ENCODE peak calls at places on chromosome 18, in ten cellular contexts. One of them, this sample, is unnamed.

GRCh38 chr18:50757358-50757757 is 62.5 kb downstream of the MRO start:
- DNase-seq in naive B cell: no peak
- DNase-seq in ureter: peak
- DNase-seq in globus pallidus: no peak
- DNase-seq in endothelial cell: no peak
- DNase-seq in CD4-positive, alpha-beta T cell: no peak
- DNase-seq in lower lobe of right lung: no peak
- DNase-seq in stimulated activated CD4-positive, alpha-beta T cell treated with anti-CD3 and anti-CD28 coated beads, Interleukin-2, amount 100 ng/mL, for 24 hours: no peak
- DNase-seq in dermis blood vessel endothelial cell: no peak
- DNase-seq in pons: no peak
- DNase-seq in this sample: no peak

GRCh38 chr18:33560686-33561370 is 17.2 kb upstream of the ASXL3 start:
- DNase-seq in globus pallidus: no peak
- DNase-seq in pons: no peak
- DNase-seq in dermis blood vessel endothelial cell: no peak
- DNase-seq in CD4-positive, alpha-beta T cell: no peak
- DNase-seq in lower lobe of right lung: no peak
- DNase-seq in stimulated activated CD4-positive, alpha-beta T cell treated with anti-CD3 and anti-CD28 coated beads, Interleukin-2, amount 100 ng/mL, for 24 hours: no peak
- DNase-seq in endothelial cell: no peak
- DNase-seq in naive B cell: no peak
- DNase-seq in ureter: no peak
- DNase-seq in this sample: no peak

GRCh38 chr18:11761553-11761952 is 72.5 kb downstream of the GNAL start:
- DNase-seq in CD4-positive, alpha-beta T cell: no peak
- DNase-seq in pons: no peak
- DNase-seq in stimulated activated CD4-positive, alpha-beta T cell treated with anti-CD3 and anti-CD28 coated beads, Interleukin-2, amount 100 ng/mL, for 24 hours: no peak
- DNase-seq in globus pallidus: no peak
- DNase-seq in ureter: no peak
- DNase-seq in naive B cell: no peak
- DNase-seq in lower lobe of right lung: no peak
- DNase-seq in endothelial cell: no peak
- DNase-seq in dermis blood vessel endothelial cell: no peak
- DNase-seq in this sample: no peak

GRCh38 chr18:61980355-61980754 is 87.5 kb upstream of the RNF152 start:
- DNase-seq in pons: no peak
- DNase-seq in stimulated activated CD4-positive, alpha-beta T cell treated with anti-CD3 and anti-CD28 coated beads, Interleukin-2, amount 100 ng/mL, for 24 hours: no peak
- DNase-seq in dermis blood vessel endothelial cell: no peak
- DNase-seq in globus pallidus: no peak
- DNase-seq in CD4-positive, alpha-beta T cell: no peak
- DNase-seq in lower lobe of right lung: no peak
- DNase-seq in ureter: no peak
- DNase-seq in endothelial cell: no peak
- DNase-seq in naive B cell: no peak
- DNase-seq in this sample: no peak

GRCh38 chr18:43805646-43806194 is 528.4 kb upstream of the SYT4 start:
- DNase-seq in globus pallidus: no peak
- DNase-seq in endothelial cell: no peak
- DNase-seq in pons: no peak
- DNase-seq in ureter: no peak
- DNase-seq in dermis blood vessel endothelial cell: no peak
- DNase-seq in lower lobe of right lung: peak
- DNase-seq in stimulated activated CD4-positive, alpha-beta T cell treated with anti-CD3 and anti-CD28 coated beads, Interleukin-2, amount 100 ng/mL, for 24 hours: no peak
- DNase-seq in naive B cell: no peak
- DNase-seq in CD4-positive, alpha-beta T cell: no peak
- DNase-seq in this sample: no peak

GRCh38 chr18:37298816-37299215 is 266.8 kb downstream of the CELF4 start:
- DNase-seq in CD4-positive, alpha-beta T cell: no peak
- DNase-seq in lower lobe of right lung: no peak
- DNase-seq in endothelial cell: no peak
- DNase-seq in stimulated activated CD4-positive, alpha-beta T cell treated with anti-CD3 and anti-CD28 coated beads, Interleukin-2, amount 100 ng/mL, for 24 hours: no peak
- DNase-seq in pons: no peak
- DNase-seq in dermis blood vessel endothelial cell: no peak
- DNase-seq in naive B cell: no peak
- DNase-seq in ureter: no peak
- DNase-seq in globus pallidus: no peak
- DNase-seq in this sample: no peak

GRCh38 chr18:44731160-44731865 is 50.6 kb downstream of the SETBP1 start:
- DNase-seq in dermis blood vessel endothelial cell: no peak
- DNase-seq in CD4-positive, alpha-beta T cell: no peak
- DNase-seq in lower lobe of right lung: no peak
- DNase-seq in naive B cell: peak
- DNase-seq in globus pallidus: no peak
- DNase-seq in endothelial cell: no peak
- DNase-seq in ureter: no peak
- DNase-seq in stimulated activated CD4-positive, alpha-beta T cell treated with anti-CD3 and anti-CD28 coated beads, Interleukin-2, amount 100 ng/mL, for 24 hours: no peak
- DNase-seq in pons: no peak
- DNase-seq in this sample: no peak

GRCh38 chr18:4035521-4035920 is 419.6 kb downstream of the DLGAP1 start:
- DNase-seq in ureter: no peak
- DNase-seq in endothelial cell: no peak
- DNase-seq in CD4-positive, alpha-beta T cell: no peak
- DNase-seq in pons: no peak
- DNase-seq in lower lobe of right lung: no peak
- DNase-seq in dermis blood vessel endothelial cell: no peak
- DNase-seq in globus pallidus: no peak
- DNase-seq in naive B cell: no peak
- DNase-seq in stimulated activated CD4-positive, alpha-beta T cell treated with anti-CD3 and anti-CD28 coated beads, Interleukin-2, amount 100 ng/mL, for 24 hours: no peak
- DNase-seq in this sample: no peak

GRCh38 chr18:6497543-6497942 is 82.8 kb upstream of the L3MBTL4 start:
- DNase-seq in CD4-positive, alpha-beta T cell: no peak
- DNase-seq in ureter: no peak
- DNase-seq in globus pallidus: no peak
- DNase-seq in lower lobe of right lung: no peak
- DNase-seq in stimulated activated CD4-positive, alpha-beta T cell treated with anti-CD3 and anti-CD28 coated beads, Interleukin-2, amount 100 ng/mL, for 24 hours: no peak
- DNase-seq in dermis blood vessel endothelial cell: no peak
- DNase-seq in pons: no peak
- DNase-seq in naive B cell: no peak
- DNase-seq in endothelial cell: no peak
- DNase-seq in this sample: peak

GRCh38 chr18:73647391-73647790 is 500.2 kb downstream of the FBXO15 start:
- DNase-seq in naive B cell: no peak
- DNase-seq in dermis blood vessel endothelial cell: no peak
- DNase-seq in stimulated activated CD4-positive, alpha-beta T cell treated with anti-CD3 and anti-CD28 coated beads, Interleukin-2, amount 100 ng/mL, for 24 hours: no peak
- DNase-seq in pons: no peak
- DNase-seq in globus pallidus: no peak
- DNase-seq in CD4-positive, alpha-beta T cell: no peak
- DNase-seq in lower lobe of right lung: no peak
- DNase-seq in ureter: no peak
- DNase-seq in endothelial cell: no peak
- DNase-seq in this sample: no peak

GRCh38 chr18:23316986-23317385 is 136.1 kb upstream of the RIOK3 start:
- DNase-seq in stimulated activated CD4-positive, alpha-beta T cell treated with anti-CD3 and anti-CD28 coated beads, Interleukin-2, amount 100 ng/mL, for 24 hours: no peak
- DNase-seq in globus pallidus: no peak
- DNase-seq in ureter: no peak
- DNase-seq in naive B cell: no peak
- DNase-seq in dermis blood vessel endothelial cell: no peak
- DNase-seq in lower lobe of right lung: no peak
- DNase-seq in endothelial cell: no peak
- DNase-seq in pons: no peak
- DNase-seq in CD4-positive, alpha-beta T cell: no peak
- DNase-seq in this sample: no peak

GRCh38 chr18:23012249-23012648 is 79.1 kb downstream of the RBBP8 start:
- DNase-seq in naive B cell: no peak
- DNase-seq in stimulated activated CD4-positive, alpha-beta T cell treated with anti-CD3 and anti-CD28 coated beads, Interleukin-2, amount 100 ng/mL, for 24 hours: no peak
- DNase-seq in ureter: no peak
- DNase-seq in endothelial cell: no peak
- DNase-seq in dermis blood vessel endothelial cell: no peak
- DNase-seq in CD4-positive, alpha-beta T cell: no peak
- DNase-seq in pons: no peak
- DNase-seq in globus pallidus: no peak
- DNase-seq in lower lobe of right lung: no peak
- DNase-seq in this sample: no peak

GRCh38 chr18:36829362-36830140 is 624 bp downstream of the KIAA1328 start:
- DNase-seq in ureter: peak
- DNase-seq in dermis blood vessel endothelial cell: peak
- DNase-seq in naive B cell: no peak
- DNase-seq in pons: peak
- DNase-seq in endothelial cell: no peak
- DNase-seq in CD4-positive, alpha-beta T cell: no peak
- DNase-seq in lower lobe of right lung: no peak
- DNase-seq in globus pallidus: peak
- DNase-seq in stimulated activated CD4-positive, alpha-beta T cell treated with anti-CD3 and anti-CD28 coated beads, Interleukin-2, amount 100 ng/mL, for 24 hours: no peak
- DNase-seq in this sample: no peak

GRCh38 chr18:79478484-79479113 is 82.9 kb downstream of the NFATC1 start:
- DNase-seq in lower lobe of right lung: peak
- DNase-seq in CD4-positive, alpha-beta T cell: no peak
- DNase-seq in endothelial cell: no peak
- DNase-seq in dermis blood vessel endothelial cell: no peak
- DNase-seq in globus pallidus: no peak
- DNase-seq in naive B cell: no peak
- DNase-seq in pons: no peak
- DNase-seq in stimulated activated CD4-positive, alpha-beta T cell treated with anti-CD3 and anti-CD28 coated beads, Interleukin-2, amount 100 ng/mL, for 24 hours: no peak
- DNase-seq in ureter: no peak
- DNase-seq in this sample: no peak

GRCh38 chr18:21897811-21898210 is 157.2 kb downstream of the MIB1 start:
- DNase-seq in pons: peak
- DNase-seq in CD4-positive, alpha-beta T cell: no peak
- DNase-seq in dermis blood vessel endothelial cell: peak
- DNase-seq in stimulated activated CD4-positive, alpha-beta T cell treated with anti-CD3 and anti-CD28 coated beads, Interleukin-2, amount 100 ng/mL, for 24 hours: peak
- DNase-seq in lower lobe of right lung: no peak
- DNase-seq in ureter: no peak
- DNase-seq in naive B cell: peak
- DNase-seq in endothelial cell: peak
- DNase-seq in globus pallidus: peak
- DNase-seq in this sample: peak

GRCh38 chr18:58241877-58242276 is 197.9 kb downstream of the NEDD4L start:
- DNase-seq in ureter: no peak
- DNase-seq in lower lobe of right lung: no peak
- DNase-seq in endothelial cell: no peak
- DNase-seq in naive B cell: no peak
- DNase-seq in CD4-positive, alpha-beta T cell: no peak
- DNase-seq in dermis blood vessel endothelial cell: peak
- DNase-seq in globus pallidus: no peak
- DNase-seq in stimulated activated CD4-positive, alpha-beta T cell treated with anti-CD3 and anti-CD28 coated beads, Interleukin-2, amount 100 ng/mL, for 24 hours: no peak
- DNase-seq in pons: no peak
- DNase-seq in this sample: peak

GRCh38 chr18:78873916-78874505 is 105.6 kb upstream of the SALL3 start:
- DNase-seq in dermis blood vessel endothelial cell: no peak
- DNase-seq in endothelial cell: no peak
- DNase-seq in naive B cell: no peak
- DNase-seq in CD4-positive, alpha-beta T cell: no peak
- DNase-seq in ureter: no peak
- DNase-seq in stimulated activated CD4-positive, alpha-beta T cell treated with anti-CD3 and anti-CD28 coated beads, Interleukin-2, amount 100 ng/mL, for 24 hours: no peak
- DNase-seq in globus pallidus: no peak
- DNase-seq in pons: no peak
- DNase-seq in lower lobe of right lung: no peak
- DNase-seq in this sample: no peak

GRCh38 chr18:33495278-33495677 is 54.8 kb upstream of the CCDC178 start:
- DNase-seq in dermis blood vessel endothelial cell: peak
- DNase-seq in globus pallidus: peak
- DNase-seq in lower lobe of right lung: no peak
- DNase-seq in naive B cell: no peak
- DNase-seq in CD4-positive, alpha-beta T cell: no peak
- DNase-seq in endothelial cell: peak
- DNase-seq in stimulated activated CD4-positive, alpha-beta T cell treated with anti-CD3 and anti-CD28 coated beads, Interleukin-2, amount 100 ng/mL, for 24 hours: no peak
- DNase-seq in pons: peak
- DNase-seq in ureter: no peak
- DNase-seq in this sample: peak

GRCh38 chr18:79583426-79583825 is 96.2 kb upstream of the CTDP1 start:
- DNase-seq in endothelial cell: no peak
- DNase-seq in pons: no peak
- DNase-seq in CD4-positive, alpha-beta T cell: no peak
- DNase-seq in dermis blood vessel endothelial cell: no peak
- DNase-seq in stimulated activated CD4-positive, alpha-beta T cell treated with anti-CD3 and anti-CD28 coated beads, Interleukin-2, amount 100 ng/mL, for 24 hours: no peak
- DNase-seq in lower lobe of right lung: peak
- DNase-seq in globus pallidus: no peak
- DNase-seq in ureter: no peak
- DNase-seq in naive B cell: no peak
- DNase-seq in this sample: no peak

GRCh38 chr18:71398530-71398929 is 1109.7 kb downstream of the SOCS6 start:
- DNase-seq in CD4-positive, alpha-beta T cell: no peak
- DNase-seq in globus pallidus: peak
- DNase-seq in naive B cell: no peak
- DNase-seq in endothelial cell: no peak
- DNase-seq in stimulated activated CD4-positive, alpha-beta T cell treated with anti-CD3 and anti-CD28 coated beads, Interleukin-2, amount 100 ng/mL, for 24 hours: no peak
- DNase-seq in ureter: no peak
- DNase-seq in lower lobe of right lung: no peak
- DNase-seq in dermis blood vessel endothelial cell: peak
- DNase-seq in pons: peak
- DNase-seq in this sample: peak

GRCh38 chr18:76274470-76275289 is 220.4 kb downstream of the ZNF516 start:
- DNase-seq in CD4-positive, alpha-beta T cell: no peak
- DNase-seq in naive B cell: no peak
- DNase-seq in lower lobe of right lung: no peak
- DNase-seq in pons: peak
- DNase-seq in ureter: no peak
- DNase-seq in globus pallidus: peak
- DNase-seq in endothelial cell: peak
- DNase-seq in dermis blood vessel endothelial cell: no peak
- DNase-seq in stimulated activated CD4-positive, alpha-beta T cell treated with anti-CD3 and anti-CD28 coated beads, Interleukin-2, amount 100 ng/mL, for 24 hours: peak
- DNase-seq in this sample: peak

GRCh38 chr18:9851511-9851910 is 34.3 kb upstream of the TXNDC2 start:
- DNase-seq in dermis blood vessel endothelial cell: no peak
- DNase-seq in pons: no peak
- DNase-seq in CD4-positive, alpha-beta T cell: no peak
- DNase-seq in endothelial cell: no peak
- DNase-seq in stimulated activated CD4-positive, alpha-beta T cell treated with anti-CD3 and anti-CD28 coated beads, Interleukin-2, amount 100 ng/mL, for 24 hours: no peak
- DNase-seq in lower lobe of right lung: peak
- DNase-seq in ureter: no peak
- DNase-seq in globus pallidus: no peak
- DNase-seq in naive B cell: no peak
- DNase-seq in this sample: no peak

GRCh38 chr18:36094431-36094830 is 27.1 kb upstream of the RPRD1A start:
- DNase-seq in ureter: no peak
- DNase-seq in dermis blood vessel endothelial cell: no peak
- DNase-seq in endothelial cell: no peak
- DNase-seq in stimulated activated CD4-positive, alpha-beta T cell treated with anti-CD3 and anti-CD28 coated beads, Interleukin-2, amount 100 ng/mL, for 24 hours: no peak
- DNase-seq in CD4-positive, alpha-beta T cell: no peak
- DNase-seq in pons: no peak
- DNase-seq in naive B cell: no peak
- DNase-seq in globus pallidus: no peak
- DNase-seq in lower lobe of right lung: no peak
- DNase-seq in this sample: no peak

GRCh38 chr18:10705786-10706185 is 180.0 kb downstream of the NAPG start:
- DNase-seq in dermis blood vessel endothelial cell: no peak
- DNase-seq in lower lobe of right lung: no peak
- DNase-seq in endothelial cell: no peak
- DNase-seq in pons: no peak
- DNase-seq in CD4-positive, alpha-beta T cell: no peak
- DNase-seq in naive B cell: no peak
- DNase-seq in globus pallidus: no peak
- DNase-seq in stimulated activated CD4-positive, alpha-beta T cell treated with anti-CD3 and anti-CD28 coated beads, Interleukin-2, amount 100 ng/mL, for 24 hours: no peak
- DNase-seq in ureter: no peak
- DNase-seq in this sample: peak

GRCh38 chr18:9082763-9083510 is 19.6 kb upstream of the NDUFV2 start:
- DNase-seq in naive B cell: no peak
- DNase-seq in pons: no peak
- DNase-seq in globus pallidus: no peak
- DNase-seq in lower lobe of right lung: no peak
- DNase-seq in ureter: no peak
- DNase-seq in CD4-positive, alpha-beta T cell: peak
- DNase-seq in endothelial cell: no peak
- DNase-seq in dermis blood vessel endothelial cell: no peak
- DNase-seq in stimulated activated CD4-positive, alpha-beta T cell treated with anti-CD3 and anti-CD28 coated beads, Interleukin-2, amount 100 ng/mL, for 24 hours: peak
- DNase-seq in this sample: no peak

GRCh38 chr18:35619468-35619867 is 37.9 kb downstream of the GALNT1 start:
- DNase-seq in endothelial cell: no peak
- DNase-seq in lower lobe of right lung: no peak
- DNase-seq in CD4-positive, alpha-beta T cell: no peak
- DNase-seq in dermis blood vessel endothelial cell: no peak
- DNase-seq in pons: peak
- DNase-seq in stimulated activated CD4-positive, alpha-beta T cell treated with anti-CD3 and anti-CD28 coated beads, Interleukin-2, amount 100 ng/mL, for 24 hours: no peak
- DNase-seq in naive B cell: no peak
- DNase-seq in ureter: no peak
- DNase-seq in globus pallidus: peak
- DNase-seq in this sample: peak

GRCh38 chr18:44937985-44938384 is 257.3 kb downstream of the SETBP1 start:
- DNase-seq in CD4-positive, alpha-beta T cell: no peak
- DNase-seq in stimulated activated CD4-positive, alpha-beta T cell treated with anti-CD3 and anti-CD28 coated beads, Interleukin-2, amount 100 ng/mL, for 24 hours: no peak
- DNase-seq in naive B cell: no peak
- DNase-seq in endothelial cell: peak
- DNase-seq in globus pallidus: no peak
- DNase-seq in pons: no peak
- DNase-seq in dermis blood vessel endothelial cell: no peak
- DNase-seq in lower lobe of right lung: no peak
- DNase-seq in ureter: no peak
- DNase-seq in this sample: no peak

GRCh38 chr18:28794459-28795245 is 617.7 kb upstream of the CDH2 start:
- DNase-seq in stimulated activated CD4-positive, alpha-beta T cell treated with anti-CD3 and anti-CD28 coated beads, Interleukin-2, amount 100 ng/mL, for 24 hours: no peak
- DNase-seq in dermis blood vessel endothelial cell: peak
- DNase-seq in ureter: no peak
- DNase-seq in globus pallidus: no peak
- DNase-seq in endothelial cell: no peak
- DNase-seq in naive B cell: no peak
- DNase-seq in CD4-positive, alpha-beta T cell: no peak
- DNase-seq in lower lobe of right lung: no peak
- DNase-seq in pons: no peak
- DNase-seq in this sample: no peak

This sample was measured in Ammon's horn.